ENCODE peak calls at places on chromosome 18, in four cellular contexts. One of them, this sample, is unnamed.

GRCh38 chr18:58699551-58699950 is 28.3 kb downstream of the MALT1 start:
- DNase-seq in left ventricle myocardium inferior: no peak
- DNase-seq in fibroblast of lung: peak; percentile 8
- DNase-seq in right lobe of liver: no peak
- DNase-seq in this sample: no peak

GRCh38 chr18:5746844-5747243 is 148.5 kb downstream of the TMEM200C start:
- DNase-seq in left ventricle myocardium inferior: no peak
- DNase-seq in fibroblast of lung: no peak
- DNase-seq in right lobe of liver: no peak
- DNase-seq in this sample: peak; percentile 10

GRCh38 chr18:65704051-65704450 is 46.8 kb upstream of the CDH7 start:
- DNase-seq in left ventricle myocardium inferior: no peak
- DNase-seq in fibroblast of lung: no peak
- DNase-seq in right lobe of liver: no peak
- DNase-seq in this sample: no peak

GRCh38 chr18:13520306-13520705 is 206.1 kb downstream of the FAM210A start:
- DNase-seq in left ventricle myocardium inferior: peak; percentile 57
- DNase-seq in fibroblast of lung: no peak
- DNase-seq in right lobe of liver: no peak
- DNase-seq in this sample: no peak

GRCh38 chr18:80247403-80247916 is at the start of gene PARD6G:
- DNase-seq in left ventricle myocardium inferior: peak; percentile 85
- DNase-seq in fibroblast of lung: peak; percentile 64
- DNase-seq in right lobe of liver: peak; percentile 89
- DNase-seq in this sample: no peak

GRCh38 chr18:8848541-8848940 is 143.2 kb downstream of the MTCL1 start:
- DNase-seq in left ventricle myocardium inferior: no peak
- DNase-seq in fibroblast of lung: no peak
- DNase-seq in right lobe of liver: no peak
- DNase-seq in this sample: no peak

GRCh38 chr18:63970803-63971191 is 916 bp downstream of the SERPINB8 start:
- DNase-seq in left ventricle myocardium inferior: peak; percentile 41
- DNase-seq in fibroblast of lung: peak; percentile 42
- DNase-seq in right lobe of liver: peak; percentile 46
- DNase-seq in this sample: no peak

GRCh38 chr18:39960545-39960944 is 1994.5 kb upstream of the PIK3C3 start:
- DNase-seq in left ventricle myocardium inferior: no peak
- DNase-seq in fibroblast of lung: no peak
- DNase-seq in right lobe of liver: no peak
- DNase-seq in this sample: no peak

GRCh38 chr18:44729631-44730101 is 49.0 kb downstream of the SETBP1 start:
- DNase-seq in left ventricle myocardium inferior: no peak
- DNase-seq in fibroblast of lung: peak; percentile 64
- DNase-seq in right lobe of liver: no peak
- DNase-seq in this sample: peak; percentile 35

GRCh38 chr18:11983592-11983991 is 2.3 kb downstream of the IMPA2 start:
- DNase-seq in left ventricle myocardium inferior: no peak
- DNase-seq in fibroblast of lung: no peak
- DNase-seq in right lobe of liver: peak; percentile 76
- DNase-seq in this sample: no peak
- TF ChIP-seq CTCF in left ventricle myocardium inferior: no peak
- TF ChIP-seq CTCF in fibroblast of lung: no peak
- TF ChIP-seq CTCF in right lobe of liver: no peak
- TF ChIP-seq CTCF in this sample: no peak

DNA sequence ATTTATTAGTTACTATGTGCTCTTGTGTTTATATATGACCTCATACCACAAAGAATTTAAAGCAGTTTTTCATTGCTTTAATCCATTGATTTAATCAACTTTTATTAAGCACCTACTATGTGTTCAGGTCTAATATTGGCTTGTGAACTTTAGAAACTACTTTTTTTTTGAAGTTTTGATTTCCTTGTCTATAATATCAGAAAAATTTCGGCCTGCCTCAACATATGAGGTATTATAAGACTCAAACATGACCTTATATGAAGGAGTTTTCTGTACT is 117.7 kb downstream of the ZNF521 start:
- DNase-seq in left ventricle myocardium inferior: no peak
- DNase-seq in fibroblast of lung: no peak
- DNase-seq in right lobe of liver: no peak
- DNase-seq in this sample: no peak
- TF ChIP-seq CTCF in left ventricle myocardium inferior: no peak
- TF ChIP-seq CTCF in fibroblast of lung: no peak
- TF ChIP-seq CTCF in right lobe of liver: no peak
- TF ChIP-seq CTCF in this sample: no peak

GRCh38 chr18:46290440-46291020 is 186.3 kb downstream of the HAUS1 start:
- DNase-seq in left ventricle myocardium inferior: no peak
- DNase-seq in fibroblast of lung: no peak
- DNase-seq in right lobe of liver: peak; percentile 35
- DNase-seq in this sample: no peak
- TF ChIP-seq CTCF in left ventricle myocardium inferior: no peak
- TF ChIP-seq CTCF in fibroblast of lung: no peak
- TF ChIP-seq CTCF in right lobe of liver: no peak
- TF ChIP-seq CTCF in this sample: no peak

DNA sequence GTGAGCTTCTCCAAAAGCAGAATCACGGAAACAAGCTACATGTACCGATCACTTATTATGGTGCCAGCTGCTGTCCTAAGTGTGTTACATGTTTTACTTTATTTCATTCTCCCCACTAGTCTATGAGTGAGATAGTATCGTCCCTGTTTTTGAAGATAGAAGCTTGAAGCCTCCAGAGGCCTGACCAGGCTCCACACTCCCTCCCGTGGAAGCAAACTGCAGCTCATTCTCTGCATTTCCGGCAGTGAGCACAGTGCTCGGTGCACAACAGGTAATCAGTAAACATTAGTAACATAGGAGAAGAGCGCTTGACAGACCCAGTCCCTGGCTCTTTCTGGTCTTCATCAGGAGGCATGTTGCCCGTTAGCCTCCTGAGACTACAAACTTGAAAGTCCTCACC is 72.9 kb downstream of the ZBTB7C start:
- DNase-seq in left ventricle myocardium inferior: no peak
- DNase-seq in fibroblast of lung: no peak
- DNase-seq in right lobe of liver: no peak
- DNase-seq in this sample: no peak
- TF ChIP-seq CTCF in left ventricle myocardium inferior: peak; percentile 34
- TF ChIP-seq CTCF in fibroblast of lung: no peak
- TF ChIP-seq CTCF in right lobe of liver: no peak
- TF ChIP-seq CTCF in this sample: no peak

GRCh38 chr18:24989760-24990547 is 362.0 kb downstream of the ZNF521 start:
- DNase-seq in left ventricle myocardium inferior: no peak
- DNase-seq in fibroblast of lung: no peak
- DNase-seq in right lobe of liver: no peak
- DNase-seq in this sample: no peak
- TF ChIP-seq CTCF in left ventricle myocardium inferior: no peak
- TF ChIP-seq CTCF in fibroblast of lung: no peak
- TF ChIP-seq CTCF in right lobe of liver: no peak
- TF ChIP-seq CTCF in this sample: no peak

GRCh38 chr18:54329787-54330186 is 27.9 kb downstream of the STARD6 start:
- DNase-seq in left ventricle myocardium inferior: no peak
- DNase-seq in fibroblast of lung: no peak
- DNase-seq in right lobe of liver: no peak
- DNase-seq in this sample: no peak

GRCh38 chr18:54335638-54336173 is 22.0 kb downstream of the STARD6 start:
- DNase-seq in left ventricle myocardium inferior: no peak
- DNase-seq in fibroblast of lung: no peak
- DNase-seq in right lobe of liver: no peak
- DNase-seq in this sample: no peak

GRCh38 chr18:54327818-54328217 is 29.8 kb downstream of the STARD6 start:
- DNase-seq in left ventricle myocardium inferior: no peak
- DNase-seq in fibroblast of lung: no peak
- DNase-seq in right lobe of liver: no peak
- DNase-seq in this sample: no peak

DNA sequence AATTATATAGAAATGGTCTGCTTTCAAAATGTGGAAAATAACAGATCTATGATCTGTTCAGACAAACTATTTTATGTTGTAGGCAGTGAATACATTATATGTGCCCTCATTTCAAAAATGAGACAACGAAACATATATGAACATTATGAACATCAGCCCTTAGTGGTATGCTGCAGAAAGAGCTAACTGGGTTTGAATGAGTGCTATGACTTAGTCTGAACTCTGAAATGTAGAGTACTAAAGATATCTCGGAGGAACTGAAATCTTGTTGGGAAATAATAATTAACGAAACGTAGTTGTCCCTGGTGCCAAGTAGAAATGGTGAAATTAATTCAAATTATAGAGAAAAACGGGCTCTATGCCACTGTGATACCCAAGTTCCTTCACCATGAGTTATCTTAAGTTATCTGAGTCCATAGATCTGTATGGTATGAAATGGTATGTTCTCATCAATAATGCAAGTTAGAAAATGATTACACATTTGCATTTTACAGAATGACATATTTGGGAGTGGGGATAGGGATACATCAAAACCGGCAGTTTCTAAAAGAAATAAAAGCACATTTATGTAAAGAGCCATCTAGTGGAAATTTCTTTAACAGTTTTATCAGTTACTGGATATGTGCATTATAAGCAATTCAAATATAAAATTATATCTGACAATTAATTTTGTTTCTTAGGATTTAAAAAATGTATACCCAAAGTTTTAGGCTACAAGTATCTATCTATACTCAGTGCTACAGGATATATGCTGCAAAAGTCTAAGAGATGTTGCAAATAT is 26.7 kb downstream of the STARD6 start:
- DNase-seq in left ventricle myocardium inferior: no peak
- DNase-seq in fibroblast of lung: no peak
- DNase-seq in right lobe of liver: no peak
- DNase-seq in this sample: no peak
- TF ChIP-seq CTCF in left ventricle myocardium inferior: no peak
- TF ChIP-seq CTCF in fibroblast of lung: no peak
- TF ChIP-seq CTCF in right lobe of liver: no peak
- TF ChIP-seq CTCF in this sample: no peak